ENCODE peak calls at places on chromosome 22, in nine cellular contexts. D is activated CD8-positive, alpha-beta T cell treated with anti-CD3 and anti-CD28 coated beads, Interleukin-2, amount 10 ng/mL, durations not matched to agents 7 days and 5 days; J is mucosa of descending colon; H is NCI-H1417; C is M059J; U is astrocyte of the spinal cord; Z is glutamatergic neuron; E is T-helper 9 cell; K is HEK293T. Q is an unnamed sample.

GRCh38 chr22:43482310-43482625 is 70.5 kb downstream of the MPPED1 start:
- DNase-seq in K (no peak), E (no peak), C (no peak), H (no peak), J (no peak), Z (no peak), D (no peak), U (no peak), Q (no peak)

GRCh38 chr22:46752286-46752685 is 10.2 kb upstream of the TBC1D22A start:
- DNase-seq in C (no peak), K (no peak), U (no peak), H (no peak), Z (no peak), J (no peak), D (no peak), E (no peak), Q (no peak)

GRCh38 chr22:35739642-35740041 is 22.0 kb downstream of the APOL5 start:
- DNase-seq in D (no peak), H (no peak), C (peak; percentile 10), Z (peak; percentile 41), J (no peak), E (no peak), U (no peak), K (peak; percentile 32), Q (no peak)

GRCh38 chr22:26685601-26686000 is 28.2 kb downstream of the MIAT start:
- DNase-seq in U (no peak), D (no peak), H (no peak), C (no peak), K (no peak), E (no peak), J (no peak), Z (no peak), Q (no peak)

GRCh38 chr22:50306753-50307749 is at the start of gene PLXNB2:
- DNase-seq in J (peak; percentile 85), C (peak; percentile 72), H (peak; percentile 84), K (peak; percentile 89), Z (peak; percentile 78), D (peak; percentile 52), E (no peak), U (peak; percentile 84), Q (no peak)

GRCh38 chr22:49202226-49202625 is 625.4 kb downstream of the BRD1 start:
- DNase-seq in C (no peak), J (no peak), H (no peak), D (no peak), K (no peak), E (no peak), Z (no peak), U (no peak), Q (no peak)

GRCh38 chr22:48217596-48217995 is 1455.1 kb downstream of the TBC1D22A start:
- DNase-seq in K (no peak), U (no peak), C (no peak), H (no peak), J (no peak), E (no peak), Z (no peak), D (no peak), Q (no peak)

GRCh38 chr22:46079093-46079860 is 71.0 kb upstream of the PPARA start:
- DNase-seq in Z (peak; percentile 11), H (no peak), C (peak; percentile 64), E (no peak), D (no peak), K (no peak), J (no peak), U (no peak), Q (no peak)

GRCh38 chr22:45101828-45102227 is 61.9 kb upstream of the NUP50 start:
- DNase-seq in K (no peak), E (no peak), D (peak; percentile 49), H (peak; percentile 72), C (peak; percentile 63), U (peak; percentile 60), Z (peak; percentile 68), J (peak; percentile 55), Q (peak; percentile 67)

GRCh38 chr22:32325416-32325801 is 32.3 kb upstream of the RFPL3 start:
- DNase-seq in C (no peak), U (no peak), K (no peak), H (peak; percentile 20), D (no peak), Z (no peak), J (no peak), E (no peak), Q (no peak)

GRCh38 chr22:17077255-17077654 is 7.5 kb upstream of the IL17RA start:
- DNase-seq in D (no peak), J (no peak), C (peak; percentile 88), K (no peak), U (peak; percentile 71), H (no peak), E (no peak), Z (no peak), Q (no peak)

GRCh38 chr22:44880588-44881245 is 128.3 kb downstream of the ARHGAP8 start:
- DNase-seq in C (no peak), D (no peak), E (no peak), J (no peak), K (no peak), Z (peak; percentile 10), U (no peak), H (no peak), Q (no peak)

GRCh38 chr22:40637181-40638150 is 947 bp upstream of the MRTFA start:
- DNase-seq in D (peak; percentile 68), E (peak; percentile 26), K (peak; percentile 33), H (peak; percentile 77), Z (no peak), J (peak; percentile 31), C (peak; percentile 49), U (no peak), Q (peak; percentile 17)

GRCh38 chr22:20111045-20111688 is 4.7 kb upstream of the RANBP1 start:
- DNase-seq in H (peak; percentile 14), C (no peak), Z (peak; percentile 42), D (peak; percentile 63), E (no peak), U (peak; percentile 19), J (no peak), K (peak; percentile 75), Q (peak; percentile 85)

GRCh38 chr22:17358394-17358793 is 10.9 kb upstream of the CECR2 start:
- DNase-seq in H (no peak), Z (no peak), C (no peak), K (no peak), J (no peak), U (no peak), D (no peak), E (no peak), Q (no peak)

GRCh38 chr22:50276143-50276542 is 6.0 kb upstream of the MAPK11 start:
- DNase-seq in C (no peak), J (peak; percentile 82), U (peak; percentile 49), Z (peak; percentile 70), E (peak; percentile 40), D (peak; percentile 63), K (peak; percentile 28), H (no peak), Q (peak; percentile 32)

GRCh38 chr22:30254307-30254706 is 7.7 kb upstream of the LIF start:
- DNase-seq in K (no peak), U (no peak), D (no peak), Z (no peak), J (no peak), E (no peak), H (no peak), C (no peak), Q (no peak)

GRCh38 chr22:36325163-36326031 is 62.4 kb downstream of the MYH9 start:
- DNase-seq in K (no peak), C (peak; percentile 72), J (peak; percentile 84), U (peak; percentile 95), H (no peak), Z (no peak), E (no peak), D (no peak), Q (no peak)

GRCh38 chr22:37735054-37735453 is 38.2 kb downstream of the TRIOBP start:
- DNase-seq in C (peak; percentile 53), E (no peak), K (peak; percentile 48), J (peak; percentile 59), D (no peak), H (peak; percentile 1), U (no peak), Z (peak; percentile 85), Q (no peak)

GRCh38 chr22:19961201-19961580 is 19.6 kb upstream of the TXNRD2 start:
- DNase-seq in E (no peak), C (no peak), U (no peak), K (no peak), J (no peak), H (no peak), D (no peak), Z (peak; percentile 13), Q (no peak)

GRCh38 chr22:48832592-48832991 is 995.1 kb downstream of the BRD1 start:
- DNase-seq in C (no peak), Z (no peak), D (peak; percentile 31), H (no peak), E (no peak), U (no peak), J (no peak), K (no peak), Q (no peak)

GRCh38 chr22:40417881-40418280 is 47.5 kb downstream of the SGSM3 start:
- DNase-seq in D (no peak), K (no peak), J (no peak), U (no peak), E (no peak), H (no peak), C (no peak), Z (no peak), Q (no peak)

GRCh38 chr22:40898850-40899357 is 37.0 kb upstream of the DNAJB7 start:
- DNase-seq in U (peak; percentile 72), Z (no peak), C (peak; percentile 63), D (peak; percentile 24), E (no peak), H (peak; percentile 60), K (peak; percentile 53), J (peak; percentile 17), Q (peak; percentile 44)

GRCh38 chr22:31973739-31974138 is 29.4 kb downstream of the YWHAH start:
- DNase-seq in D (no peak), Z (no peak), H (no peak), C (peak; percentile 48), K (no peak), J (peak; percentile 94), E (no peak), U (no peak), Q (no peak)

GRCh38 chr22:47089796-47090460 is 327.5 kb downstream of the TBC1D22A start:
- DNase-seq in H (no peak), U (no peak), C (no peak), E (no peak), K (no peak), Z (no peak), J (no peak), D (no peak), Q (no peak)

GRCh38 chr22:36332623-36333331 is 55.0 kb downstream of the MYH9 start:
- DNase-seq in Z (no peak), E (peak; percentile 42), U (peak; percentile 79), D (peak; percentile 76), J (peak; percentile 52), C (peak; percentile 91), K (no peak), H (peak; percentile 3), Q (peak; percentile 57)

GRCh38 chr22:19865141-19865829 is 10.6 kb upstream of the GNB1L start:
- DNase-seq in D (no peak), J (no peak), U (no peak), H (no peak), Z (no peak), C (no peak), E (no peak), K (no peak), Q (no peak)

GRCh38 chr22:18031670-18032454 is 7.5 kb upstream of the MICAL3 start:
- DNase-seq in C (peak; percentile 97), J (no peak), E (no peak), U (peak; percentile 93), Z (no peak), H (peak; percentile 34), K (no peak), D (no peak), Q (no peak)

GRCh38 chr22:32480238-32480637 is 5.6 kb downstream of the FBXO7 start:
- DNase-seq in D (no peak), K (no peak), J (no peak), E (no peak), U (no peak), Z (no peak), C (no peak), H (no peak), Q (no peak)

GRCh38 chr22:20155330-20156041 is 4.6 kb upstream of the CCDC188 start:
- DNase-seq in H (peak; percentile 95), Z (peak; percentile 54), U (peak; percentile 59), C (peak; percentile 78), K (no peak), J (peak; percentile 21), E (no peak), D (peak; percentile 65), Q (no peak)

GRCh38 chr22:39246690-39247332 is 2.0 kb upstream of the PDGFB start:
- DNase-seq in H (no peak), D (no peak), U (no peak), C (no peak), J (no peak), K (no peak), Z (no peak), E (no peak), Q (no peak)

Q was measured in Jurkat, Clone E6-1.